ENCODE peak calls at places on chromosomes 16 and 17, in four cellular contexts. One of them, this sample, is unnamed.

GRCh38 chr16:11133344-11133921 is 122.6 kb downstream of the SOCS1 start:
- DNase-seq in MM.1S: no peak
- DNase-seq in BE2C: no peak
- DNase-seq in lung: peak
- DNase-seq in this sample: no peak

GRCh38 chr16:60914334-60914733 is 1121.9 kb downstream of the CDH8 start:
- DNase-seq in BE2C: no peak
- DNase-seq in lung: no peak
- DNase-seq in MM.1S: no peak
- DNase-seq in this sample: no peak

GRCh38 chr17:70173646-70174045 is 4.3 kb downstream of the KCNJ2 start:
- DNase-seq in BE2C: no peak
- DNase-seq in lung: no peak
- DNase-seq in MM.1S: no peak
- DNase-seq in this sample: no peak

GRCh38 chr16:2237552-2238395 is 1.5 kb downstream of the DNASE1L2 start:
- DNase-seq in lung: no peak
- DNase-seq in BE2C: no peak
- DNase-seq in MM.1S: no peak
- DNase-seq in this sample: no peak

GRCh38 chr17:44741316-44741715 is 17.5 kb upstream of the ADAM11 start:
- DNase-seq in lung: no peak
- DNase-seq in MM.1S: no peak
- DNase-seq in BE2C: no peak
- DNase-seq in this sample: no peak

GRCh38 chr17:21058098-21058893 is 15.5 kb upstream of the USP22 start:
- DNase-seq in MM.1S: no peak
- DNase-seq in BE2C: peak
- DNase-seq in lung: no peak
- DNase-seq in this sample: no peak

GRCh38 chr17:43667506-43668438 is 6.0 kb upstream of the MEOX1 start:
- DNase-seq in BE2C: no peak
- DNase-seq in lung: no peak
- DNase-seq in MM.1S: no peak
- DNase-seq in this sample: no peak

GRCh38 chr17:74408262-74408661 is 23.6 kb upstream of the GPRC5C start:
- DNase-seq in BE2C: no peak
- DNase-seq in lung: peak
- DNase-seq in MM.1S: no peak
- DNase-seq in this sample: no peak

GRCh38 chr17:29283496-29283895 is 10.5 kb downstream of the NUFIP2 start:
- DNase-seq in MM.1S: no peak
- DNase-seq in BE2C: no peak
- DNase-seq in lung: no peak
- DNase-seq in this sample: no peak

GRCh38 chr17:73564856-73565255 is 79.4 kb downstream of the SDK2 start:
- DNase-seq in BE2C: no peak
- DNase-seq in lung: no peak
- DNase-seq in MM.1S: no peak
- DNase-seq in this sample: no peak

GRCh38 chr17:7015587-7016020 is 3.2 kb downstream of the RNASEK start:
- DNase-seq in MM.1S: peak
- DNase-seq in lung: no peak
- DNase-seq in BE2C: no peak
- DNase-seq in this sample: no peak

GRCh38 chr17:13362341-13363122 is 239.2 kb downstream of the HS3ST3A1 start:
- DNase-seq in MM.1S: no peak
- DNase-seq in BE2C: no peak
- DNase-seq in lung: no peak
- DNase-seq in this sample: no peak

GRCh38 chr17:18257747-18258355 is 687 bp downstream of the FLII start:
- DNase-seq in MM.1S: peak
- DNase-seq in lung: peak
- DNase-seq in BE2C: peak
- DNase-seq in this sample: no peak

GRCh38 chr17:32525116-32525515 is 38.3 kb downstream of the CDK5R1 start:
- DNase-seq in BE2C: no peak
- DNase-seq in lung: no peak
- DNase-seq in MM.1S: no peak
- DNase-seq in this sample: no peak

DNA sequence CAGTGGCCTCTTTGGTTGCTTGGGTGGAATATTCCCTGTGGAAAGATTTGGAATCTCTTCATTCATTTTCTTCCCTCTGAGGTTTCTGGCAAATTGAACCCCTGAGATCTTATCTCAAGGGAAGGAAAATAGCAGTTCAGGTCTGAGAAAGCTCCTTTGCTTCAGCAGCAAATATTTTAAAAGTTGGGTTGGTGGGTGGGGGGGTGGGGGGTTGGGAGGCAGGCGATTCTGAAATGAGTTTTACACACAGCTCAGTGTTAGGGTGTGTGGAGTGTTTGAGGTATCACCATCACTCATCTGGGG is 6.9 kb downstream of the TBX2 start:
- DNase-seq in MM.1S: no peak
- DNase-seq in BE2C: no peak
- DNase-seq in lung: no peak
- DNase-seq in this sample: no peak
- H3K4me3 ChIP-seq in MM.1S: no peak
- H3K4me3 ChIP-seq in BE2C: no peak
- H3K4me3 ChIP-seq in lung: no peak
- H3K4me3 ChIP-seq in this sample: no peak

DNA sequence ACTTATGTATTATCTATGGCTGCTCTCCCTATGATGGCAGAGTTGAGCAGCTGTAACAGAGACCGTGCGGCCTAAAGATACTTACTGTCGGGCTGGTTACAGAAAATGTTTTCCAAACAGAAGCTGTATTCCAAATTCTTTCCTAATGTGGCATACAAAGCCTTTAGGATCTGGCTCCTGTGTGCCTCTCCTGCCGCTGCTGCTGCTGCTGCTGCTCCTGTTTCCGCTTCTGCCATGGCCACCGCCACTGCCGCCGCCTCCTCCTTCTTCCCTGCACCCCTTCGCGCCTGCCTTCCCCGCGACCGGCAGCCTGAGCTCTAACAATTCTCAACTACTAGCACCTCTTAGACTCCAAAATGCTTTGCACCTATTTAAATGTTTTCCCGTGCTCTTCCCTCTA is 263.9 kb upstream of the TBX2 start:
- DNase-seq in MM.1S: no peak
- DNase-seq in BE2C: no peak
- DNase-seq in lung: no peak
- DNase-seq in this sample: no peak
- H3K4me3 ChIP-seq in MM.1S: no peak
- H3K4me3 ChIP-seq in BE2C: no peak
- H3K4me3 ChIP-seq in lung: no peak
- H3K4me3 ChIP-seq in this sample: no peak

DNA sequence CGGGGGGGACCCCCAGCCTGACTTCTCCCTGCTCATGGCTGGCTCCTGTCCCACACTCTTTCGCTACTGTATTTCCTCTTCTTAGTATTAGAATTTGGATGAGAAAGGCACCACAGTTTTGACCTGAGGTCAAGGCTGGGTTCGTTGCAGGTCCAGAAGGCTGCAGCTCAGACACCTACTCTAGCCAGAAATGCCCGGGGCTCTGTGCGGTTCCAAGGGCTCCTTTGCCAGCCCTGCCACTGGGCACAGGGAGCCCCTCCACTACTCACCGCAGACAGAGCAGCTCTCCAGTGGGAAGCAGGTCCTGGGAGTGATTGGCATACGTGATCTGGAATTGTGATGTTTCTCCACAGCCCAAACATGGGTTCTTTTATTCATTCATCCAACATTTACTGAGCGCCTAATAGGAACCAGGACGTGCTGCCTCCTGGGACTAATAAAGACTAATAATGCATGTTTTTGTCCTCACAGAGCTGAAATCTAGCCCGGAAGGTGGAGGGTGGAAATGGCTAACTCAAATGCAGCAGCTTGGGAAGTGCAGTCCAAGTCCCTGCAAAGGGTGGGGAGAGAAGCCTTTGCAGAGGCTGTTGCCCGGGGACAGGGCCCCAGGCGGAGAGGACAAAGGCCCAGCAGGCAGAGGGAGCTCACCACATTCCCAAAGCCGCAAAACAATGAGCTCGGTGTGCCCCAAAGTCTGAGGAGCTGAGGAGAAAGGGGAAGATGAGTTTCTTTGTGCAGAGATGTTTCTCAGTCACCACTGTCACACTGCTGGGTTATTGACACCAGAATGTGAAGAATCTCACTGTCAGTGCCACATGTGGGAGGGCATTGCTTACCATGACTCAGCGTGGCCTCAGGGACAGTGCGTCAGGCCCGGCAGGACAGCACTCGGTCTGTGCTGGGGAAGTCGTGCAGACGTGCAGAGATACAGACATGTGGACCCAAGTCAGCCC is 118.4 kb upstream of the CHMP6 start:
- DNase-seq in lung: no peak
- DNase-seq in MM.1S: no peak
- DNase-seq in BE2C: no peak
- DNase-seq in this sample: no peak
- H3K4me3 ChIP-seq in lung: no peak
- H3K4me3 ChIP-seq in MM.1S: no peak
- H3K4me3 ChIP-seq in BE2C: no peak
- H3K4me3 ChIP-seq in this sample: no peak

GRCh38 chr16:80997139-80997798 is 9.4 kb downstream of the CMC2 start:
- DNase-seq in MM.1S: no peak
- DNase-seq in lung: no peak
- DNase-seq in BE2C: no peak
- DNase-seq in this sample: no peak
- H3K4me3 ChIP-seq in MM.1S: no peak
- H3K4me3 ChIP-seq in lung: no peak
- H3K4me3 ChIP-seq in BE2C: no peak
- H3K4me3 ChIP-seq in this sample: no peak

GRCh38 chr16:57187508-57187854 is 1.4 kb downstream of the RSPRY1 start:
- DNase-seq in MM.1S: peak
- DNase-seq in lung: no peak
- DNase-seq in BE2C: no peak
- DNase-seq in this sample: no peak
- H3K4me3 ChIP-seq in MM.1S: peak
- H3K4me3 ChIP-seq in lung: peak
- H3K4me3 ChIP-seq in BE2C: peak
- H3K4me3 ChIP-seq in this sample: peak

DNA sequence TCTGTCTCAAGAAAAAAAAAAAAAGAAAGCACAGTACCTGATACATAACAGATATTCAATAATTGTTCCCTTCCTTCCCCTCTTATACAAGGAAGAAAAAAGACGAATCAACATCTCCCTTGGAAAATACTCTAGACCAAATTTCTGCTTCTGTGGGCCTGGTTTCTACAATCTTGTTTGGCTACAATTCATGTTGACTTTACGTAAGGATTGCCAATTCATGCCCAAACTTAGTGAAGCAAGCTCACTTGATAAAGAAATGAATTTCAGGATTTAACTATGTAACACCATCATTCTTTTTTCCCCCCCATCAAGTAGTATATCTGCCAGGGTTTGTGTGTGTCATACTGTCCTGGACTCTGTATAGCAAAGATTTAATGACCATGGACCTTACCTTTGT is 134.2 kb upstream of the TBX2 start:
- DNase-seq in MM.1S: no peak
- DNase-seq in lung: no peak
- DNase-seq in BE2C: no peak
- DNase-seq in this sample: no peak
- H3K4me3 ChIP-seq in MM.1S: no peak
- H3K4me3 ChIP-seq in lung: no peak
- H3K4me3 ChIP-seq in BE2C: no peak
- H3K4me3 ChIP-seq in this sample: no peak

GRCh38 chr17:9071921-9072503 is 50.7 kb downstream of the NTN1 start:
- DNase-seq in MM.1S: no peak
- DNase-seq in lung: no peak
- DNase-seq in BE2C: no peak
- DNase-seq in this sample: no peak

GRCh38 chr17:9071016-9071415 is 49.7 kb downstream of the NTN1 start:
- DNase-seq in MM.1S: no peak
- DNase-seq in lung: no peak
- DNase-seq in BE2C: no peak
- DNase-seq in this sample: no peak

GRCh38 chr17:9079461-9080103 is 58.3 kb downstream of the NTN1 start:
- DNase-seq in MM.1S: no peak
- DNase-seq in BE2C: no peak
- DNase-seq in lung: no peak
- DNase-seq in this sample: peak

GRCh38 chr17:9072626-9073339 is 51.5 kb downstream of the NTN1 start:
- DNase-seq in lung: peak
- DNase-seq in MM.1S: no peak
- DNase-seq in BE2C: no peak
- DNase-seq in this sample: no peak

GRCh38 chr17:9074106-9074505 is 52.8 kb downstream of the NTN1 start:
- DNase-seq in lung: no peak
- DNase-seq in MM.1S: no peak
- DNase-seq in BE2C: no peak
- DNase-seq in this sample: no peak
- H3K4me3 ChIP-seq in lung: no peak
- H3K4me3 ChIP-seq in MM.1S: no peak
- H3K4me3 ChIP-seq in BE2C: no peak
- H3K4me3 ChIP-seq in this sample: no peak